ENCODE peak calls at places on chromosomes 3 and 15, in six cellular contexts. One of them, this sample, is unnamed.

GRCh38 chr3:64088408-64089136 is 65.3 kb upstream of the PSMD6 start:
- DNase-seq in mesendoderm: peak; percentile 63
- DNase-seq in H9: no peak
- DNase-seq in IMR-90: no peak
- DNase-seq in H1: no peak
- DNase-seq in neuronal stem cell: no peak
- DNase-seq in this sample: peak; percentile 77

GRCh38 chr3:55409802-55410201 is 77.3 kb downstream of the WNT5A start:
- DNase-seq in mesendoderm: no peak
- DNase-seq in IMR-90: peak; percentile 55
- DNase-seq in H1: no peak
- DNase-seq in H9: no peak
- DNase-seq in neuronal stem cell: no peak
- DNase-seq in this sample: no peak

GRCh38 chr15:80777137-80777536 is 2.0 kb upstream of the CEMIP start:
- DNase-seq in mesendoderm: no peak
- DNase-seq in IMR-90: peak; percentile 68
- DNase-seq in H1: no peak
- DNase-seq in neuronal stem cell: no peak
- DNase-seq in H9: no peak
- DNase-seq in this sample: peak; percentile 62

GRCh38 chr15:38187646-38188313 is 64.9 kb upstream of the SPRED1 start:
- DNase-seq in mesendoderm: no peak
- DNase-seq in IMR-90: peak; percentile 10
- DNase-seq in H9: no peak
- DNase-seq in neuronal stem cell: no peak
- DNase-seq in H1: no peak
- DNase-seq in this sample: peak; percentile 61

GRCh38 chr15:99423186-99424130 is 142.3 kb upstream of the MEF2A start:
- DNase-seq in neuronal stem cell: no peak
- DNase-seq in mesendoderm: no peak
- DNase-seq in H1: no peak
- DNase-seq in H9: no peak
- DNase-seq in IMR-90: no peak
- DNase-seq in this sample: no peak

GRCh38 chr3:14766428-14767244 is 52.1 kb upstream of the FGD5 start:
- DNase-seq in IMR-90: no peak
- DNase-seq in mesendoderm: no peak
- DNase-seq in H9: peak; percentile 20
- DNase-seq in neuronal stem cell: no peak
- DNase-seq in H1: peak; percentile 39
- DNase-seq in this sample: no peak

GRCh38 chr3:12675115-12675810 is 11.3 kb upstream of the RAF1 start:
- DNase-seq in H9: no peak
- DNase-seq in IMR-90: no peak
- DNase-seq in mesendoderm: no peak
- DNase-seq in neuronal stem cell: no peak
- DNase-seq in H1: no peak
- DNase-seq in this sample: no peak

GRCh38 chr3:71641669-71642068 is 58.1 kb upstream of the FOXP1 start:
- DNase-seq in neuronal stem cell: no peak
- DNase-seq in H9: no peak
- DNase-seq in mesendoderm: peak; percentile 34
- DNase-seq in IMR-90: peak; percentile 7
- DNase-seq in H1: no peak
- DNase-seq in this sample: no peak

GRCh38 chr3:167066977-167067843 is 312.9 kb downstream of the ZBBX start:
- DNase-seq in H9: no peak
- DNase-seq in IMR-90: no peak
- DNase-seq in neuronal stem cell: no peak
- DNase-seq in H1: no peak
- DNase-seq in mesendoderm: no peak
- DNase-seq in this sample: no peak

GRCh38 chr3:170222647-170223541 is 670 bp downstream of the PRKCI start:
- DNase-seq in H9: peak; percentile 59
- DNase-seq in IMR-90: peak; percentile 28
- DNase-seq in mesendoderm: peak; percentile 65
- DNase-seq in H1: peak; percentile 68
- DNase-seq in neuronal stem cell: peak; percentile 20
- DNase-seq in this sample: peak; percentile 47

GRCh38 chr3:40211579-40211978 is 97.9 kb upstream of the EIF1B start:
- DNase-seq in H9: no peak
- DNase-seq in H1: no peak
- DNase-seq in IMR-90: no peak
- DNase-seq in neuronal stem cell: no peak
- DNase-seq in mesendoderm: no peak
- DNase-seq in this sample: no peak

GRCh38 chr3:49492969-49493368 is 22.9 kb downstream of the DAG1 start:
- DNase-seq in H9: no peak
- DNase-seq in IMR-90: no peak
- DNase-seq in H1: no peak
- DNase-seq in mesendoderm: no peak
- DNase-seq in neuronal stem cell: no peak
- DNase-seq in this sample: no peak

GRCh38 chr3:164233951-164234350 is 844.3 kb downstream of the SI start:
- DNase-seq in H1: no peak
- DNase-seq in neuronal stem cell: no peak
- DNase-seq in IMR-90: no peak
- DNase-seq in mesendoderm: no peak
- DNase-seq in H9: no peak
- DNase-seq in this sample: peak; percentile 5

GRCh38 chr3:65252266-65252665 is 564.5 kb upstream of the ADAMTS9 start:
- DNase-seq in H9: no peak
- DNase-seq in H1: no peak
- DNase-seq in neuronal stem cell: no peak
- DNase-seq in IMR-90: no peak
- DNase-seq in mesendoderm: no peak
- DNase-seq in this sample: no peak

GRCh38 chr15:74399511-74400312 is 32.3 kb upstream of the CYP11A1 start:
- DNase-seq in mesendoderm: no peak
- DNase-seq in IMR-90: peak; percentile 89
- DNase-seq in H9: no peak
- DNase-seq in neuronal stem cell: no peak
- DNase-seq in H1: no peak
- DNase-seq in this sample: peak; percentile 33

GRCh38 chr15:40048155-40048792 is 9.3 kb upstream of the SRP14 start:
- DNase-seq in IMR-90: no peak
- DNase-seq in neuronal stem cell: no peak
- DNase-seq in H9: no peak
- DNase-seq in mesendoderm: no peak
- DNase-seq in H1: peak; percentile 39
- DNase-seq in this sample: no peak

GRCh38 chr15:35746121-35746520 is 200.2 kb upstream of the DPH6 start:
- DNase-seq in mesendoderm: peak; percentile 29
- DNase-seq in neuronal stem cell: no peak
- DNase-seq in H9: no peak
- DNase-seq in H1: no peak
- DNase-seq in IMR-90: peak; percentile 77
- DNase-seq in this sample: no peak

GRCh38 chr15:57031082-57031481 is 112.6 kb downstream of the TCF12 start:
- DNase-seq in IMR-90: no peak
- DNase-seq in neuronal stem cell: no peak
- DNase-seq in mesendoderm: no peak
- DNase-seq in H9: no peak
- DNase-seq in H1: no peak
- DNase-seq in this sample: no peak

GRCh38 chr3:175728566-175728965 is 869.4 kb downstream of the NAALADL2 start:
- DNase-seq in IMR-90: no peak
- DNase-seq in mesendoderm: no peak
- DNase-seq in H9: no peak
- DNase-seq in H1: no peak
- DNase-seq in neuronal stem cell: no peak
- DNase-seq in this sample: peak; percentile 7

GRCh38 chr15:58701376-58701775 is 48.1 kb downstream of the ADAM10 start:
- DNase-seq in IMR-90: no peak
- DNase-seq in mesendoderm: no peak
- DNase-seq in H1: no peak
- DNase-seq in neuronal stem cell: no peak
- DNase-seq in H9: no peak
- DNase-seq in this sample: peak; percentile 58

GRCh38 chr15:40306908-40307307 is 827 bp downstream of the PLCB2 start:
- DNase-seq in mesendoderm: no peak
- DNase-seq in IMR-90: no peak
- DNase-seq in H9: no peak
- DNase-seq in neuronal stem cell: no peak
- DNase-seq in H1: no peak
- DNase-seq in this sample: no peak

GRCh38 chr3:169058681-169059080 is 604.8 kb downstream of the MECOM start:
- DNase-seq in H1: no peak
- DNase-seq in neuronal stem cell: no peak
- DNase-seq in IMR-90: no peak
- DNase-seq in mesendoderm: no peak
- DNase-seq in H9: no peak
- DNase-seq in this sample: no peak

GRCh38 chr3:13214847-13215472 is 141.7 kb upstream of the IQSEC1 start:
- DNase-seq in neuronal stem cell: no peak
- DNase-seq in H1: no peak
- DNase-seq in mesendoderm: no peak
- DNase-seq in H9: no peak
- DNase-seq in IMR-90: no peak
- DNase-seq in this sample: no peak

DNA sequence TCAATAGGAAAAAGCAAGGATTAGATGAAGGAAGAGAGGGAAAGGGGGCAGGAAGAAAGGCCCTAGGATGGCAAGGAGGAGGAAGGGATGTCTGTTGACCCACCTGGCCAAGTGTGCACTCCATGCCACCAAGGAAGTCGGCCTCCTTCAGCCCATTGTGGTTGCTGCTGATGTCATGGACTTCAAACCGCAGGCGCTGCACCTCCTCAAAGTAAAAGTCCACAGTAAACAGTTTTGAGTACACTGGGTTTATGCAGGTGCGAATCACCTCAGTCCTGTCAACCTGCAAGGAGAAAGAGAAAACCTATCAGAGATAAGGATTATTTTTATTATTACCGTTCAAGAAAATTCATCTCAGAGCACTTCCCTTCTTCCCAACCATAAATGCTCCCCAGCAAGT is 220.6 kb upstream of the MRPL3 start:
- DNase-seq in IMR-90: no peak
- DNase-seq in mesendoderm: no peak
- DNase-seq in neuronal stem cell: no peak
- DNase-seq in H9: no peak
- DNase-seq in H1: no peak
- DNase-seq in this sample: no peak
- H3K23ac ChIP-seq in IMR-90: no peak overlapping the region
- H3K23ac ChIP-seq in mesendoderm: no peak overlapping the region
- H3K23ac ChIP-seq in neuronal stem cell: no peak overlapping the region
- H3K23ac ChIP-seq in H9: no peak overlapping the region
- H3K23ac ChIP-seq in H1: no peak overlapping the region
- H3K23ac ChIP-seq in this sample: no peak overlapping the region

GRCh38 chr3:44339990-44340389 is 1.4 kb downstream of the TCAIM start:
- DNase-seq in H1: no peak
- DNase-seq in neuronal stem cell: no peak
- DNase-seq in IMR-90: no peak
- DNase-seq in mesendoderm: no peak
- DNase-seq in H9: no peak
- DNase-seq in this sample: no peak

GRCh38 chr3:44339181-44339741 is 695 bp downstream of the TCAIM start:
- DNase-seq in IMR-90: no peak
- DNase-seq in H9: no peak
- DNase-seq in H1: no peak
- DNase-seq in neuronal stem cell: no peak
- DNase-seq in mesendoderm: no peak
- DNase-seq in this sample: no peak

GRCh38 chr3:44338010-44338827 is at the start of gene TCAIM:
- DNase-seq in H1: peak; percentile 98
- DNase-seq in IMR-90: peak; percentile 96
- DNase-seq in neuronal stem cell: peak; percentile 98
- DNase-seq in H9: peak; percentile 98
- DNase-seq in mesendoderm: peak; percentile 99
- DNase-seq in this sample: peak; percentile 98

GRCh38 chr3:44338828-44339127 is 212 bp downstream of the TCAIM start:
- DNase-seq in H1: no peak
- DNase-seq in neuronal stem cell: no peak
- DNase-seq in IMR-90: no peak
- DNase-seq in H9: no peak
- DNase-seq in mesendoderm: no peak
- DNase-seq in this sample: no peak

DNA sequence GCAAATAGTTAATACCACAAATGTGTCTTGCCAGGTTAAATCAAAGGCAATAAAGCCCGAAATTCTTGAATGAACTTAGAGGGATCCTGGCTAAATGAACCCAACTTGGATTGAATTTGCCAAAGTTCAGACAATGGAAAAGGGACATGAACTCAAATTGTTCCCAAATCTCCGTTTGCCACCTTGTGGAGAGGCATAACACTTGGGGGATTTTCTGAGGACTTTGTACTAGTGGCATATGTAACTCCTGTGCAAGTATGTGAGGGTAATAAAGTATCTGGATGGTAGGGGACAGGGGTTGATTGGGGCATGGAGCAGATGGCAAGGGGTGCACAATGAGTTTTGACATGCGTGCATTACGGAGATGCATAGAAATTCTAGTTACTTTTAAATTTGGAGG is 1.3 kb upstream of the TCAIM start:
- DNase-seq in H1: no peak
- DNase-seq in IMR-90: no peak
- DNase-seq in H9: peak; percentile 35
- DNase-seq in mesendoderm: peak; percentile 63
- DNase-seq in neuronal stem cell: no peak
- DNase-seq in this sample: no peak
- H3K23ac ChIP-seq in H1: no peak overlapping the region
- H3K23ac ChIP-seq in IMR-90: peak overlapping the region; percentile 10
- H3K23ac ChIP-seq in H9: no peak overlapping the region
- H3K23ac ChIP-seq in mesendoderm: no peak overlapping the region
- H3K23ac ChIP-seq in neuronal stem cell: no peak overlapping the region
- H3K23ac ChIP-seq in this sample: no peak overlapping the region

GRCh38 chr15:97688177-97688576 is 272.3 kb upstream of the ARRDC4 start:
- DNase-seq in neuronal stem cell: no peak
- DNase-seq in IMR-90: no peak
- DNase-seq in H9: no peak
- DNase-seq in mesendoderm: no peak
- DNase-seq in H1: no peak
- DNase-seq in this sample: no peak

GRCh38 chr15:97688886-97689285 is 271.6 kb upstream of the ARRDC4 start:
- DNase-seq in mesendoderm: no peak
- DNase-seq in IMR-90: no peak
- DNase-seq in H1: no peak
- DNase-seq in H9: no peak
- DNase-seq in neuronal stem cell: no peak
- DNase-seq in this sample: no peak

GRCh38 chr15:97694456-97694855 is 266.0 kb upstream of the ARRDC4 start:
- DNase-seq in neuronal stem cell: no peak
- DNase-seq in mesendoderm: no peak
- DNase-seq in IMR-90: no peak
- DNase-seq in H1: no peak
- DNase-seq in H9: no peak
- DNase-seq in this sample: no peak

GRCh38 chr15:97692317-97693015 is 268.0 kb upstream of the ARRDC4 start:
- DNase-seq in H9: no peak
- DNase-seq in H1: no peak
- DNase-seq in IMR-90: no peak
- DNase-seq in mesendoderm: no peak
- DNase-seq in neuronal stem cell: no peak
- DNase-seq in this sample: no peak

GRCh38 chr15:97691799-97692198 is 268.7 kb upstream of the ARRDC4 start:
- DNase-seq in neuronal stem cell: no peak
- DNase-seq in H1: no peak
- DNase-seq in mesendoderm: peak; percentile 29
- DNase-seq in IMR-90: no peak
- DNase-seq in H9: no peak
- DNase-seq in this sample: no peak
- H3K23ac ChIP-seq in neuronal stem cell: no peak overlapping the region
- H3K23ac ChIP-seq in H1: no peak overlapping the region
- H3K23ac ChIP-seq in mesendoderm: no peak overlapping the region
- H3K23ac ChIP-seq in IMR-90: no peak overlapping the region
- H3K23ac ChIP-seq in H9: no peak overlapping the region
- H3K23ac ChIP-seq in this sample: no peak overlapping the region

GRCh38 chr3:54309601-54310000 is 187.2 kb downstream of the CACNA2D3 start:
- DNase-seq in H9: no peak
- DNase-seq in H1: no peak
- DNase-seq in IMR-90: no peak
- DNase-seq in neuronal stem cell: no peak
- DNase-seq in mesendoderm: peak; percentile 12
- DNase-seq in this sample: no peak
- H3K23ac ChIP-seq in H9: no peak overlapping the region
- H3K23ac ChIP-seq in H1: no peak overlapping the region
- H3K23ac ChIP-seq in IMR-90: no peak overlapping the region
- H3K23ac ChIP-seq in neuronal stem cell: no peak overlapping the region
- H3K23ac ChIP-seq in mesendoderm: no peak overlapping the region
- H3K23ac ChIP-seq in this sample: no peak overlapping the region